ENCODE peak calls at places on chromosomes 13 and 19, in six cellular contexts. D is HCT116, V is GM23338, K is MM.1S, I is neural progenitor cell, Q is PC-3. O is an unnamed sample. For H3K4me1, the result is how much of the 10 kb centered on the place peaks cover.

GRCh38 chr13:64083396-64083795 is 2667.7 kb upstream of the PCDH20 start:
- DNase-seq in D (no peak), V (no peak), K (no peak), I (no peak), Q (peak), O (no peak)

GRCh38 chr19:10420444-10421239 is at the start of gene PDE4A:
- DNase-seq in D (no peak), V (peak), K (peak), I (peak), Q (peak), O (peak)

GRCh38 chr13:61410669-61411297 is 4.9 kb downstream of the PCDH20 start:
- DNase-seq in D (peak), V (peak), K (peak), I (peak), Q (peak), O (peak)

GRCh38 chr13:41457589-41458186 is 338 bp downstream of the RGCC start:
- DNase-seq in D (no peak), V (peak), K (peak), I (no peak), Q (no peak), O (peak)

GRCh38 chr19:47798904-47799266 is 5.5 kb downstream of the TPRX1 start:
- DNase-seq in D (no peak), V (no peak), K (no peak), I (no peak), Q (no peak), O (no peak)

GRCh38 chr19:39193785-39194184 is 3.0 kb upstream of the NCCRP1 start:
- DNase-seq in D (no peak), V (no peak), K (no peak), I (peak), Q (no peak), O (no peak)

GRCh38 chr13:29369060-29369743 is 226.3 kb downstream of the SLC7A1 start:
- DNase-seq in D (peak), V (peak), K (peak), I (peak), Q (peak), O (peak)

GRCh38 chr13:20624213-20624612 is 57.3 kb downstream of the IFT88 start:
- DNase-seq in D (no peak), V (peak), K (no peak), I (no peak), Q (no peak), O (no peak)

GRCh38 chr13:51639171-51639570 is 54.9 kb downstream of the WDFY2 start:
- DNase-seq in D (no peak), V (no peak), K (no peak), I (no peak), Q (peak), O (no peak)

GRCh38 chr19:28264556-28264955 is 948.4 kb downstream of the UQCRFS1 start:
- DNase-seq in D (no peak), V (peak), K (no peak), I (peak), Q (no peak), O (no peak)

GRCh38 chr19:6610934-6611370 is 20.0 kb upstream of the CD70 start:
- DNase-seq in D (peak), V (no peak), K (no peak), I (no peak), Q (peak), O (no peak)

GRCh38 chr13:39273953-39274352 is 235.7 kb downstream of the NHLRC3 start:
- DNase-seq in D (no peak), V (peak), K (no peak), I (peak), Q (peak), O (peak)

GRCh38 chr19:29546583-29547190 is 20.9 kb downstream of the VSTM2B start:
- DNase-seq in D (no peak), V (no peak), K (no peak), I (no peak), Q (no peak), O (no peak)

GRCh38 chr13:33628662-33629061 is 189.3 kb upstream of the RFC3 start:
- DNase-seq in D (no peak), V (no peak), K (no peak), I (no peak), Q (no peak), O (no peak)

GRCh38 chr19:46461537-46461936 is 9.8 kb downstream of the PNMA8A start:
- DNase-seq in D (no peak), V (no peak), K (no peak), I (no peak), Q (no peak), O (no peak)

GRCh38 chr19:19214892-19215291 is 3.1 kb downstream of the NCAN start:
- DNase-seq in D (no peak), V (peak), K (peak), I (peak), Q (peak), O (peak)

GRCh38 chr19:48190288-48191284 is 20.1 kb downstream of the ZSWIM9 start:
- DNase-seq in D (peak), V (peak), K (no peak), I (peak), Q (peak), O (peak)

GRCh38 chr13:114004416-114005205 is 30.7 kb upstream of the C13orf46 start:
- DNase-seq in D (no peak), V (no peak), K (no peak), I (no peak), Q (no peak), O (no peak)

GRCh38 chr19:10408511-10409291 is 5.4 kb upstream of the CDC37 start:
- DNase-seq in D (no peak), V (no peak), K (no peak), I (no peak), Q (no peak), O (peak)

GRCh38 chr13:72959643-72960042 is 99.2 kb upstream of the KLF5 start:
- DNase-seq in D (no peak), V (no peak), K (no peak), I (no peak), Q (peak), O (no peak)

GRCh38 chr13:23500858-23501257 is 67.4 kb upstream of the SACS start:
- DNase-seq in D (no peak), V (no peak), K (no peak), I (no peak), Q (peak), O (no peak)

GRCh38 chr13:24605923-24606372 is 74.3 kb upstream of the ATP12A start:
- DNase-seq in D (peak), V (peak), K (peak), I (peak), Q (peak), O (no peak)

GRCh38 chr13:33817513-33817842 is 471 bp upstream of the RFC3 start:
- DNase-seq in D (no peak), V (peak), K (no peak), I (no peak), Q (no peak), O (no peak)

GRCh38 chr19:49489601-49490167 is 2.3 kb downstream of the RPL13A start:
- DNase-seq in D (no peak), V (no peak), K (no peak), I (peak), Q (no peak), O (peak)

GRCh38 chr13:106570354-106570822 is 2.5 kb upstream of the ARGLU1 start:
- DNase-seq in D (peak), V (peak), K (peak), I (peak), Q (no peak), O (no peak)

GRCh38 chr19:3670796-3671679 is 29.2 kb downstream of the PIP5K1C start:
- DNase-seq in D (no peak), V (no peak), K (no peak), I (no peak), Q (no peak), O (no peak)
- TF ChIP-seq EZH2phosphoT487 in D (no peak), V (no peak), K (no peak), I (no peak), Q (no peak), O (no peak)

GRCh38 chr19:45166723-45167252 is 6.0 kb upstream of the NKPD1 start:
- DNase-seq in D (no peak), V (peak), K (no peak), I (no peak), Q (no peak), O (no peak)
- TF ChIP-seq CTCF in D (no peak), V (no peak), K (no peak), I (no peak), Q (no peak), O (no peak)

GRCh38 chr13:111210488-111210887 is 95.4 kb downstream of the ARHGEF7 start:
- DNase-seq in D (no peak), V (no peak), K (no peak), I (peak), Q (peak), O (no peak)

GRCh38 chr13:111210082-111210481 is 95.0 kb downstream of the ARHGEF7 start:
- DNase-seq in D (no peak), V (no peak), K (no peak), I (peak), Q (no peak), O (no peak)

GRCh38 chr13:111210945-111211469 is 95.9 kb downstream of the ARHGEF7 start:
- DNase-seq in D (no peak), V (no peak), K (no peak), I (no peak), Q (no peak), O (no peak)

GRCh38 chr13:111212517-111212873 is 97.4 kb downstream of the ARHGEF7 start:
- DNase-seq in D (no peak), V (no peak), K (no peak), I (no peak), Q (no peak), O (no peak)

GRCh38 chr13:111211789-111212516 is 96.8 kb downstream of the ARHGEF7 start:
- DNase-seq in D (no peak), V (peak), K (no peak), I (peak), Q (no peak), O (no peak)
- H3K4me1 ChIP-seq in D (under half), V (half or more), K (under half), I (half or more), Q (under half), O (under half)

GRCh38 chr13:97319088-97319487 is 97.0 kb downstream of the MBNL2 start:
- DNase-seq in D (no peak), V (no peak), K (no peak), I (no peak), Q (no peak), O (no peak)
- TF ChIP-seq EZH2phosphoT487 in D (no peak), V (no peak), K (no peak), I (no peak), Q (no peak), O (no peak)

DNA sequence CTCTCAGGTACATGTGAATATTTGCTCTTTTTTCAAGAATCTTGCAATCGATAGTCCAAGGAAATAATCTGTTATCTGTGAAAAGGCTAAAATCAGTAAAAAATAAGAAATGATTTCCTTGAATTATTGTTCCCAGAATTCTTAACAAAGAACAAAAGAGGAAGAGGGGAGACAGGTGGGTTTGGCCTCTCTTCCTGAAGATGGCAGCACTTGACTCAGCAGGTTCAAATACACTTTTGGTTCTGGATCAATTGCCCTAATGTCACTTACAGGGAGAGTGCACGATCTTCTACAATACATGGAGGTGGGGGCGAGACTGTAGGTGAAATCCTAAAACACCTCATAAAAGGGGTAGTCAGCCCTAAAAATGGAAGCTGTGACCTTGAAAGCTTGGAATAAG is 358.7 kb downstream of the IRS2 start:
- DNase-seq in D (no peak), V (peak), K (no peak), I (no peak), Q (no peak), O (no peak)
- TF ChIP-seq CTCF in D (peak), V (peak), K (no peak), I (peak), Q (no peak), O (no peak)

DNA sequence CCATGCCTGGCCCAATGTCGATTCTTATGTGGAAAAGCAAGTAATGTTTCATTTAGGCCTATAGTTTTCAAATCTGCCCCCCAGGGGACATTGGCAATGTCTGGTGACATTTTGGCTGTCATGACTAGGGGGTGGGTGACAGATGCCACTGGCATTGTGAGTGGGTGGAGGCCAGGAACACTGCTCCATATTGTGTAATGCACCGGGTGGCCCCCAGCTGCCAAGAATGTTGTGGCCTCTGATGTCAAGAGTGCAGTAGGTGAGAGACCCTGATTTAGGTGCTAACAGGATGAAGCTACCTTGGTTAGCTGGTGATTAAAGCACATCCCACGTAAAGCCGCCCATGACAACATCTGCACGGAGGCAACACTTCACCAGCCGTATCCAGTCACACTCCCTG is 10.8 kb downstream of the C19orf44 start:
- DNase-seq in D (no peak), V (no peak), K (no peak), I (no peak), Q (no peak), O (no peak)
- H3K4me1 ChIP-seq in D (under half), V (under half), K (under half), I (under half), Q (under half), O (under half)

GRCh38 chr13:50196118-50196517 is 180.9 kb downstream of the KCNRG start:
- DNase-seq in D (no peak), V (no peak), K (no peak), I (no peak), Q (no peak), O (no peak)

GRCh38 chr13:50195045-50195444 is 179.8 kb downstream of the KCNRG start:
- DNase-seq in D (no peak), V (no peak), K (no peak), I (no peak), Q (no peak), O (no peak)

GRCh38 chr13:50198508-50198907 is 183.3 kb downstream of the KCNRG start:
- DNase-seq in D (no peak), V (no peak), K (no peak), I (no peak), Q (peak), O (no peak)

GRCh38 chr13:50200562-50200961 is 185.3 kb downstream of the KCNRG start:
- DNase-seq in D (no peak), V (no peak), K (no peak), I (no peak), Q (no peak), O (no peak)

DNA sequence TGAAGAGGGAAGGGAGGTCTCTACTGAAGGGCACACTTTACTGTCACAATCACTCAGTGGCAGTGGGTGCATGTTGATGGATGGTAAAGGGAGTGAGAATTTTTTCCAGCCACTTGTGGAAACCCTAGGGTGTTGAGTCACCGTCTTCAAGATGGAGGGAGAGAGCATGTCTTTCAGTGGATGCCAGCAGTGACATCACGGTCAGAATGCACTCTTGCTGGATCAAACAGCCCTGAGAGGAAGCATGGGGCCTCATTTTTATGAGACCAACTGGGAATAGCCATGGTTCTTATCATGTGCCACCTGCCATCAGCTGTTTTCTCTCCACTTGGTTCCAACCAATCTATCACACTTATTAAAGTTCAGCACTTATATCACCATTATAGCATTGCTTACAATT is 182.5 kb downstream of the KCNRG start:
- DNase-seq in D (no peak), V (no peak), K (no peak), I (no peak), Q (no peak), O (no peak)
- TF ChIP-seq EZH2phosphoT487 in D (no peak), V (no peak), K (no peak), I (no peak), Q (no peak), O (no peak)

DNA sequence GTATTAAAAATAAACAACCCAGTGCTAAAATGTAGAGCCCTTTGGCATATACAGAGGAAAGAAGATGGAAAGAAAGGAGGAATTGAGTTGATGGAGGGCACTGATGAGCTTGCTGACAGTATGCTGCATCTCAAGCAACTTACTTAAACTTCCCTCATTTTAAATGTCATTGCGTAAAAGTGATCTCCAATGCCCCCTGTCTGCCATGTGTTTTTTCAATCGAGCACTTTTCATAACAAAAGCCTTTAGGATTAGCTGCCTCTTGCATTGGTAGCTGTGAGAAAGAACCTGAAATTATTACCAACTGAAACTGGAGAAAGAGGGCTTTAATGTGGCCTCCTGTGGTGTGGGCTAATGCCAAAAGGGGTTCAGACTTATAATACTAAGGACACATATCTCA is 541.6 kb downstream of the SUCLA2 start:
- DNase-seq in D (no peak), V (peak), K (no peak), I (peak), Q (peak), O (peak)
- TF ChIP-seq CTCF in D (no peak), V (peak), K (peak), I (peak), Q (peak), O (peak)

O was measured in OCI-LY7.